ENCODE peak calls at places on chromosomes 13 and 19, in seven cellular contexts. O is fibroblast of lung, Z is uterus, S is choroid plexus epithelial cell, R is tibial nerve, L is mucosa of descending colon, V is neural progenitor cell. Y is an unnamed sample.

GRCh38 chr19:17861542-17862402 is 2.1 kb downstream of the RPL18A start:
- DNase-seq in O (no peak), Z (no peak), S (no peak), R (no peak), L (no peak), V (no peak), Y (no peak)

GRCh38 chr13:103062079-103062478 is 4.1 kb downstream of the SLC10A2 start:
- DNase-seq in O (no peak), Z (no peak), S (no peak), R (no peak), L (no peak), V (no peak), Y (no peak)

GRCh38 chr13:51637852-51638496 is 53.7 kb downstream of the WDFY2 start:
- DNase-seq in O (no peak), Z (no peak), S (no peak), R (no peak), L (no peak), V (peak; percentile 48), Y (no peak)

GRCh38 chr19:48963371-48964204 is 1.5 kb upstream of the FTL start:
- DNase-seq in O (peak; percentile 75), Z (peak; percentile 87), S (peak; percentile 70), R (peak; percentile 68), L (peak; percentile 92), V (peak; percentile 73), Y (no peak)

GRCh38 chr13:42007844-42008243 is 40.6 kb upstream of the DGKH start:
- DNase-seq in O (peak; percentile 33), Z (no peak), S (peak; percentile 47), R (no peak), L (no peak), V (no peak), Y (no peak)

GRCh38 chr13:44435142-44435982 is 61.7 kb downstream of the SERP2 start:
- DNase-seq in O (peak; percentile 99), Z (peak; percentile 99), S (peak; percentile 99), R (peak; percentile 95), L (peak; percentile 95), V (peak; percentile 99), Y (peak; percentile 82)

GRCh38 chr13:93249259-93249917 is 22.8 kb downstream of the GPC6 start:
- DNase-seq in O (peak; percentile 91), Z (no peak), S (peak; percentile 92), R (no peak), L (no peak), V (no peak), Y (no peak)

GRCh38 chr19:16368385-16369305 is 44.0 kb downstream of the KLF2 start:
- DNase-seq in O (no peak), Z (no peak), S (no peak), R (no peak), L (peak; percentile 61), V (no peak), Y (no peak)

GRCh38 chr19:39515551-39516191 is 732 bp downstream of the SELENOV start:
- DNase-seq in O (no peak), Z (no peak), S (no peak), R (no peak), L (no peak), V (peak; percentile 61), Y (no peak)

GRCh38 chr19:50875795-50876422 is 2.7 kb downstream of the KLK2 start:
- DNase-seq in O (no peak), Z (no peak), S (no peak), R (no peak), L (no peak), V (no peak), Y (no peak)

GRCh38 chr19:52453324-52454094 is at the start of gene ZNF578:
- DNase-seq in O (peak; percentile 91), Z (peak; percentile 68), S (peak; percentile 91), R (peak; percentile 43), L (peak; percentile 72), V (no peak), Y (peak; percentile 12)

GRCh38 chr19:38250821-38251563 is 5.2 kb downstream of the PPP1R14A start:
- DNase-seq in O (peak; percentile 74), Z (peak; percentile 83), S (no peak), R (peak; percentile 44), L (peak; percentile 72), V (no peak), Y (no peak)

GRCh38 chr13:50196118-50196517 is 180.9 kb downstream of the KCNRG start:
- DNase-seq in O (no peak), Z (no peak), S (no peak), R (no peak), L (no peak), V (no peak), Y (no peak)

GRCh38 chr19:45999653-46000121 is 4.4 kb downstream of the CCDC61 start:
- DNase-seq in O (peak; percentile 36), Z (no peak), S (peak; percentile 14), R (no peak), L (no peak), V (peak; percentile 78), Y (no peak)
- H3K4me3 ChIP-seq in O (no peak overlapping the region), Z (no peak overlapping the region), S (no peak overlapping the region), R (no peak overlapping the region), L (no peak overlapping the region), V (peak overlapping the region; percentile 66), Y (peak overlapping the region; percentile 6)

DNA sequence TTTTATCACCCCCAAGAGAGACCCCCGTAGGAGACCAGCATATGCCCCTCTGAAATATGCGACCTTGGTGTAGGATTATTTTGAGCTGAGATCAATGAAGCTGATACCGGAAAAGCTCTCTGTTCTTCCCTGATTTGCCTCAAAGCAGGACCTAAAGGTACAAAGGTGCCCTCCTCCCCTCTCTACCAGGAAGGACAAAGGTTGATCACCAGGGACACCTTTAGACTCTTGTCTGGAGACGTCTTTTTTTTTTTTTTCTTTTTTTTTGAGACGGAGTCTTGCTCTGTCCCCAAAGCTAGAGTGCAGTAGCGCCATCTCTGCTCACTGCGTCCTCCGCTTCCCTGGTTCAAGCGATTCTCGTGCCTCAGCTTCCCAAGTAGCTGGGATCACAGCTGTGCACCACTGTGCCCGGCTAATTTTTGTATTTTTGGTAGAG is 792 bp upstream of the PEX11G start:
- DNase-seq in O (no peak), Z (no peak), S (no peak), R (no peak), L (no peak), V (peak; percentile 13), Y (no peak)
- TF ChIP-seq CTCF in O (no peak), Z (no peak), S (no peak), R (no peak), L (no peak), V (no peak), Y (no peak)

GRCh38 chr19:56269348-56269747 is 3.2 kb upstream of the EDDM13 start:
- DNase-seq in O (no peak), Z (no peak), S (no peak), R (no peak), L (no peak), V (peak; percentile 9), Y (no peak)

GRCh38 chr19:56273563-56274117 is 1.1 kb downstream of the EDDM13 start:
- DNase-seq in O (no peak), Z (no peak), S (peak; percentile 20), R (no peak), L (no peak), V (no peak), Y (no peak)

GRCh38 chr19:56271096-56271495 is 1.5 kb upstream of the EDDM13 start:
- DNase-seq in O (no peak), Z (no peak), S (no peak), R (no peak), L (no peak), V (no peak), Y (no peak)

GRCh38 chr19:56270676-56271075 is 1.9 kb upstream of the EDDM13 start:
- DNase-seq in O (no peak), Z (no peak), S (no peak), R (no peak), L (no peak), V (no peak), Y (no peak)

DNA sequence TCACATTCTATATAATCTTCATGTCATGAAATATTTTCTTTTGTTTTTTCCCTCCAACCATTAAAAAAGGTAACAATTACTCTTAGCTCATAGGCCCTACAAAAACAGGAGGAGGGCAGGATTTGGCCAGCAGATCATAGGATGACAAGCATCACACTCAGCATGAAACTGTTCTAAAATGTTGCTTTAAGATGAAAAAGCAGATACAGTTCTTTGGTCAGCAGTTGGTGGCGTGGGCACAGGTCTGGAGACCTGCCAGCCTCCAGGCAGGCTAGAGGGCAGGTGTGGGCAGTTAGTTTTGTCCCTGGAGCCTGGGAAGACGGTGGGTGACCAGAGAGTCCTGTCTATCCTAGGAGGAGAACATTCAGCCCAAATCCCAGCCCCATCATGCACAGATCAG is at the start of gene EDDM13:
- DNase-seq in O (no peak), Z (no peak), S (no peak), R (no peak), L (no peak), V (no peak), Y (no peak)
- H3K4me3 ChIP-seq in O (no peak within 1 kb of the TSS), Z (no peak within 1 kb of the TSS), S (no peak within 1 kb of the TSS), R (no peak within 1 kb of the TSS), L (no peak within 1 kb of the TSS), V (no peak within 1 kb of the TSS), Y (no peak within 1 kb of the TSS)

GRCh38 chr19:12872941-12873890 is 8.0 kb downstream of the DNASE2 start:
- DNase-seq in O (peak; percentile 35), Z (no peak), S (peak; percentile 62), R (no peak), L (peak; percentile 79), V (peak; percentile 21), Y (no peak)
- TF ChIP-seq CTCF in O (no peak), Z (no peak), S (no peak), R (no peak), L (no peak), V (no peak), Y (no peak)

GRCh38 chr13:38180670-38181069 is 169.0 kb upstream of the UFM1 start:
- DNase-seq in O (peak; percentile 0), Z (no peak), S (peak; percentile 9), R (no peak), L (no peak), V (no peak), Y (no peak)
- H3K4me3 ChIP-seq in O (no peak overlapping the region), Z (no peak overlapping the region), S (no peak overlapping the region), R (no peak overlapping the region), L (no peak overlapping the region), V (no peak overlapping the region), Y (peak overlapping the region; percentile 13)

GRCh38 chr19:8585057-8585893 is 8.0 kb upstream of the MYO1F start:
- DNase-seq in O (no peak), Z (no peak), S (no peak), R (no peak), L (no peak), V (no peak), Y (no peak)
- TF ChIP-seq CTCF in O (no peak), Z (no peak), S (no peak), R (no peak), L (no peak), V (no peak), Y (no peak)

DNA sequence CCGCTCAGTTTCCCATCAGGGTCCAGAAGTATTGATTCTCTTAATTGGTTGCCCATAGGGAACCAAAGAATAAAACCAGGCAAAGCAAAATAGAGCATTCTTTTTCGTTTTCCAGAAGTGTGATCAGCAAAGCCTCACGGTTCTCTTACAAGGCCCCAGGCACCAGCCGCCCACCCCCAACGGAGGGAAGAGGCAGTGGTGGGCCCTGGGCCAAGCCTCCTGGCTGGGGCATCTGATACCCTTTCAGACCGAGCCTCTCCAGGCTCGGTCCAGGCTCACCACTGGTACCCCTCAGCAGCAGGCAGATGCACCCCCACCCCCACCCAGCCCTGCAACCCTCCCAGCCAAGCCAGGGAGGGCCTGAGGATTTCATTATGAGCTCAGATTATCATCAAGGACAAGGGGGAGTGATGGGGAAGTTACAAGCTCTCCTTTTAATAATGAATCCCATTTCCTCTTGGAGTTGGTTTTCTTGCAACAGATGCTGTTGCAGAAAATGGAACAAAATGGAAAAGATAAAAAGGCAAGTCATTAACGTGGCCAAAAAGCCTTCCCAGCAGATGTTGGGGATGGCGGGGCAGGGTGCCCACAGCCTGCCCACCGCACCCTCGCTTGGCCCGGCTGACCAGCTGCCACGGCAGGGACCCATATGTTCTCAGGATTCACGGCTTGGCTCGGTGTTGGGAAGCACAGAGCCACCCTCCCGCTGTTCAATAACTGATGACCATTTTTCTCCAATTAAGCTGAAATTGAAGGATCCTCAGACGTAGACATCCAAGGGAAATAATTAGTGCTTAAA is 45.9 kb upstream of the KCTD15 start:
- DNase-seq in O (no peak), Z (no peak), S (no peak), R (no peak), L (no peak), V (no peak), Y (no peak)
- H3K4me3 ChIP-seq in O (no peak overlapping the region), Z (no peak overlapping the region), S (no peak overlapping the region), R (no peak overlapping the region), L (no peak overlapping the region), V (no peak overlapping the region), Y (no peak overlapping the region)